ENCODE peak calls at places on chromosomes 11 and 22, in five cellular contexts. One of them, this sample, is unnamed.

GRCh38 chr22:45262931-45263789 is 21.6 kb upstream of the UPK3A start:
- DNase-seq in kidney glomerular epithelial cell: no peak
- DNase-seq in activated T-cell treated with anti-CD3 and anti-CD28 coated beads, Interleukin-2, amount 50 U/mL, for 24 hours: no peak
- DNase-seq in fibroblast of lung: no peak
- DNase-seq in mesendoderm: peak; percentile 36
- DNase-seq in this sample: peak; percentile 88

GRCh38 chr11:1636291-1636950 is 6.8 kb downstream of the KRTAP5-5 start:
- DNase-seq in kidney glomerular epithelial cell: no peak
- DNase-seq in activated T-cell treated with anti-CD3 and anti-CD28 coated beads, Interleukin-2, amount 50 U/mL, for 24 hours: no peak
- DNase-seq in fibroblast of lung: no peak
- DNase-seq in mesendoderm: no peak
- DNase-seq in this sample: no peak

GRCh38 chr11:101860694-101861371 is 54.0 kb upstream of the CEP126 start:
- DNase-seq in kidney glomerular epithelial cell: peak; percentile 45
- DNase-seq in activated T-cell treated with anti-CD3 and anti-CD28 coated beads, Interleukin-2, amount 50 U/mL, for 24 hours: peak; percentile 27
- DNase-seq in fibroblast of lung: peak; percentile 55
- DNase-seq in mesendoderm: peak; percentile 83
- DNase-seq in this sample: peak; percentile 17

GRCh38 chr11:46345131-46345597 is 2.1 kb upstream of the DGKZ start:
- DNase-seq in kidney glomerular epithelial cell: no peak
- DNase-seq in activated T-cell treated with anti-CD3 and anti-CD28 coated beads, Interleukin-2, amount 50 U/mL, for 24 hours: peak; percentile 47
- DNase-seq in fibroblast of lung: no peak
- DNase-seq in mesendoderm: peak; percentile 78
- DNase-seq in this sample: no peak

GRCh38 chr11:131668867-131669780 is 298.7 kb downstream of the NTM start:
- DNase-seq in kidney glomerular epithelial cell: no peak
- DNase-seq in activated T-cell treated with anti-CD3 and anti-CD28 coated beads, Interleukin-2, amount 50 U/mL, for 24 hours: peak; percentile 54
- DNase-seq in fibroblast of lung: no peak
- DNase-seq in mesendoderm: peak; percentile 81
- DNase-seq in this sample: peak; percentile 51

GRCh38 chr11:61598886-61599868 is 18.3 kb upstream of the SYT7 start:
- DNase-seq in kidney glomerular epithelial cell: no peak
- DNase-seq in activated T-cell treated with anti-CD3 and anti-CD28 coated beads, Interleukin-2, amount 50 U/mL, for 24 hours: no peak
- DNase-seq in fibroblast of lung: peak; percentile 91
- DNase-seq in mesendoderm: peak; percentile 86
- DNase-seq in this sample: no peak

GRCh38 chr11:14148653-14149273 is 186.2 kb downstream of the SPON1 start:
- DNase-seq in kidney glomerular epithelial cell: peak; percentile 69
- DNase-seq in activated T-cell treated with anti-CD3 and anti-CD28 coated beads, Interleukin-2, amount 50 U/mL, for 24 hours: no peak
- DNase-seq in fibroblast of lung: peak; percentile 13
- DNase-seq in mesendoderm: peak; percentile 26
- DNase-seq in this sample: no peak

GRCh38 chr11:27385245-27385644 is 22.2 kb upstream of the CCDC34 start:
- DNase-seq in kidney glomerular epithelial cell: peak; percentile 60
- DNase-seq in activated T-cell treated with anti-CD3 and anti-CD28 coated beads, Interleukin-2, amount 50 U/mL, for 24 hours: no peak
- DNase-seq in fibroblast of lung: peak; percentile 91
- DNase-seq in mesendoderm: no peak
- DNase-seq in this sample: no peak

GRCh38 chr11:112523477-112523876 is 262.8 kb upstream of the PLET1 start:
- DNase-seq in kidney glomerular epithelial cell: no peak
- DNase-seq in activated T-cell treated with anti-CD3 and anti-CD28 coated beads, Interleukin-2, amount 50 U/mL, for 24 hours: no peak
- DNase-seq in fibroblast of lung: no peak
- DNase-seq in mesendoderm: peak; percentile 66
- DNase-seq in this sample: no peak

GRCh38 chr11:73243093-73243485 is 25.0 kb downstream of the P2RY2 start:
- DNase-seq in kidney glomerular epithelial cell: no peak
- DNase-seq in activated T-cell treated with anti-CD3 and anti-CD28 coated beads, Interleukin-2, amount 50 U/mL, for 24 hours: no peak
- DNase-seq in fibroblast of lung: no peak
- DNase-seq in mesendoderm: no peak
- DNase-seq in this sample: no peak

GRCh38 chr11:108887436-108888238 is 222.8 kb downstream of the DDX10 start:
- DNase-seq in kidney glomerular epithelial cell: no peak
- DNase-seq in activated T-cell treated with anti-CD3 and anti-CD28 coated beads, Interleukin-2, amount 50 U/mL, for 24 hours: no peak
- DNase-seq in fibroblast of lung: peak; percentile 87
- DNase-seq in mesendoderm: no peak
- DNase-seq in this sample: no peak

GRCh38 chr22:45469573-45470383 is 32.9 kb upstream of the FBLN1 start:
- DNase-seq in kidney glomerular epithelial cell: no peak
- DNase-seq in activated T-cell treated with anti-CD3 and anti-CD28 coated beads, Interleukin-2, amount 50 U/mL, for 24 hours: no peak
- DNase-seq in fibroblast of lung: peak; percentile 21
- DNase-seq in mesendoderm: no peak
- DNase-seq in this sample: no peak

GRCh38 chr22:23608583-23608982 is 23.5 kb downstream of the DRICH1 start:
- DNase-seq in kidney glomerular epithelial cell: no peak
- DNase-seq in activated T-cell treated with anti-CD3 and anti-CD28 coated beads, Interleukin-2, amount 50 U/mL, for 24 hours: no peak
- DNase-seq in fibroblast of lung: peak; percentile 20
- DNase-seq in mesendoderm: peak; percentile 63
- DNase-seq in this sample: no peak

GRCh38 chr11:65435981-65436411 is 13.4 kb downstream of the NEAT1 start:
- DNase-seq in kidney glomerular epithelial cell: no peak
- DNase-seq in activated T-cell treated with anti-CD3 and anti-CD28 coated beads, Interleukin-2, amount 50 U/mL, for 24 hours: no peak
- DNase-seq in fibroblast of lung: no peak
- DNase-seq in mesendoderm: no peak
- DNase-seq in this sample: peak; percentile 52

GRCh38 chr22:36052505-36052941 is 23.9 kb upstream of the RBFOX2 start:
- DNase-seq in kidney glomerular epithelial cell: peak; percentile 32
- DNase-seq in activated T-cell treated with anti-CD3 and anti-CD28 coated beads, Interleukin-2, amount 50 U/mL, for 24 hours: peak; percentile 33
- DNase-seq in fibroblast of lung: peak; percentile 76
- DNase-seq in mesendoderm: peak; percentile 72
- DNase-seq in this sample: no peak

GRCh38 chr22:35587896-35588295 is 29.2 kb downstream of the MB start:
- DNase-seq in kidney glomerular epithelial cell: no peak
- DNase-seq in activated T-cell treated with anti-CD3 and anti-CD28 coated beads, Interleukin-2, amount 50 U/mL, for 24 hours: no peak
- DNase-seq in fibroblast of lung: no peak
- DNase-seq in mesendoderm: no peak
- DNase-seq in this sample: no peak

GRCh38 chr11:85599083-85599482 is 28.1 kb downstream of the DLG2 start:
- DNase-seq in kidney glomerular epithelial cell: no peak
- DNase-seq in activated T-cell treated with anti-CD3 and anti-CD28 coated beads, Interleukin-2, amount 50 U/mL, for 24 hours: no peak
- DNase-seq in fibroblast of lung: no peak
- DNase-seq in mesendoderm: no peak
- DNase-seq in this sample: no peak

GRCh38 chr11:3166268-3167142 is 1.4 kb upstream of the OSBPL5 start:
- DNase-seq in kidney glomerular epithelial cell: no peak
- DNase-seq in activated T-cell treated with anti-CD3 and anti-CD28 coated beads, Interleukin-2, amount 50 U/mL, for 24 hours: no peak
- DNase-seq in fibroblast of lung: no peak
- DNase-seq in mesendoderm: no peak
- DNase-seq in this sample: no peak

GRCh38 chr11:108912587-108912986 is 247.7 kb downstream of the DDX10 start:
- DNase-seq in kidney glomerular epithelial cell: peak; percentile 5
- DNase-seq in activated T-cell treated with anti-CD3 and anti-CD28 coated beads, Interleukin-2, amount 50 U/mL, for 24 hours: no peak
- DNase-seq in fibroblast of lung: peak; percentile 65
- DNase-seq in mesendoderm: peak; percentile 87
- DNase-seq in this sample: no peak